ENCODE peak calls at places on chromosomes 16 and 17, in four cellular contexts. I is GM12878, Z is K562, V is HepG2. U is an unnamed sample.

GRCh38 chr17:79951361-79952264 is 84.1 kb downstream of the TBC1D16 start:
- DNase-seq in I (no peak), Z (no peak), V (peak), U (no peak)

GRCh38 chr17:49848019-49848473 is at the start of gene TAC4:
- DNase-seq in I (no peak), Z (no peak), V (no peak), U (no peak)

GRCh38 chr16:7731121-7731520 is 398.5 kb downstream of the RBFOX1 start:
- DNase-seq in I (no peak), Z (no peak), V (no peak), U (no peak)

GRCh38 chr17:42835732-42836131 is 2.5 kb downstream of the PSME3 start:
- DNase-seq in I (no peak), Z (no peak), V (no peak), U (no peak)

GRCh38 chr17:21548236-21548635 is 144.1 kb upstream of the KCNJ18 start:
- DNase-seq in I (no peak), Z (no peak), V (no peak), U (no peak)

GRCh38 chr17:31595076-31595475 is 203.6 kb downstream of the RAB11FIP4 start:
- DNase-seq in I (no peak), Z (no peak), V (no peak), U (no peak)

GRCh38 chr16:75080205-75081029 is 36.2 kb downstream of the LDHD start:
- DNase-seq in I (no peak), Z (no peak), V (no peak), U (no peak)

GRCh38 chr16:54285414-54286066 is 1.0 kb downstream of the IRX3 start:
- DNase-seq in I (no peak), Z (no peak), V (peak), U (peak)

GRCh38 chr17:54785643-54786258 is 114.9 kb upstream of the TOM1L1 start:
- DNase-seq in I (no peak), Z (no peak), V (no peak), U (no peak)

GRCh38 chr17:76541739-76542450 is 2.1 kb downstream of the PRCD start:
- DNase-seq in I (no peak), Z (no peak), V (no peak), U (no peak)

GRCh38 chr17:37564252-37564651 is 45.0 kb downstream of the SYNRG start:
- DNase-seq in I (no peak), Z (no peak), V (no peak), U (no peak)

GRCh38 chr17:40095944-40096791 is 4.2 kb downstream of the NR1D1 start:
- DNase-seq in I (peak), Z (no peak), V (no peak), U (no peak)

GRCh38 chr17:49836111-49837030 is 11.5 kb downstream of the TAC4 start:
- DNase-seq in I (no peak), Z (no peak), V (peak), U (no peak)

GRCh38 chr16:66536525-66536924 is 13.4 kb downstream of the TK2 start:
- DNase-seq in I (no peak), Z (no peak), V (no peak), U (no peak)

GRCh38 chr17:17985555-17985954 is 12.9 kb downstream of the DRC3 start:
- DNase-seq in I (no peak), Z (no peak), V (no peak), U (no peak)

GRCh38 chr17:8514801-8515200 is 79.1 kb downstream of the NDEL1 start:
- DNase-seq in I (no peak), Z (no peak), V (no peak), U (no peak)

GRCh38 chr17:43874293-43874692 is 27.3 kb downstream of the CD300LG start:
- DNase-seq in I (no peak), Z (no peak), V (no peak), U (no peak)

GRCh38 chr17:55294042-55294751 is 29.4 kb downstream of the HLF start:
- DNase-seq in I (no peak), Z (no peak), V (no peak), U (no peak)

GRCh38 chr17:66944365-66945203 is 19.9 kb upstream of the CACNG4 start:
- DNase-seq in I (no peak), Z (no peak), V (no peak), U (no peak)

GRCh38 chr16:66651965-66652364 is 44.6 kb downstream of the CMTM4 start:
- DNase-seq in I (no peak), Z (no peak), V (no peak), U (no peak)

GRCh38 chr17:66855204-66855603 is 20.3 kb downstream of the CACNG5 start:
- DNase-seq in I (no peak), Z (peak), V (no peak), U (peak)

GRCh38 chr16:87390641-87391323 is 1.4 kb upstream of the MAP1LC3B start:
- DNase-seq in I (no peak), Z (no peak), V (no peak), U (no peak)

GRCh38 chr17:60630352-60630751 is 30.4 kb downstream of the PPM1D start:
- DNase-seq in I (no peak), Z (no peak), V (no peak), U (no peak)

GRCh38 chr16:979106-979505 is 2.5 kb upstream of the SOX8 start:
- DNase-seq in I (no peak), Z (no peak), V (no peak), U (no peak)
- TF ChIP-seq NR2C2 in I (no peak), Z (no peak), V (no peak), U (no peak)

DNA sequence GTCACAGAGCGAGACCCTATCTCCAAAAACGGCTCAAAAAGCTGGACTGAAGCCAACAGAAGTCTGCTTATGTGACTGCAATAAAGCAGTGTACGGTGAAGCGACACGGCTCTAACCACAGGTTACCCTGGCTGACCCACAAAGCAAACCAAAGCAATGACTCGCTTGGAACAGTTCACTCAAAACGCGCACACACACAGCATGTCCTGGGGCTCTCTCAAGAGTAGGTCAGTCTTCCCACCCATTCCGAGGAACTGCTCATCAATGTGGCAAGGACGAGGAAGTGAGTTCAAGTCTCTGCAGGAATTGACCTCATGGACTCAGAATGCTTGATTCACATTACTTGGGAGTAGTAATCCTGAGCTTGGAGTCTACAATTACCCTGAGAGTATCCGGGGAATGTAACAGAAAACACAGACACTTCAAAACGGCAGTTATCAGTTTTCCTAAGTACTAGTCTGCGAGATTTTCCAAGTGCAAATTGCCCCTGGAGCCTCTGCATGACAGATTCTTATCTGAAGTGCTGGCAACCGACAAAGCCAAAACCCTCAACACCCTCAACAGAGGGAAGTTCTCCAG is 25.4 kb downstream of the PELP1 start:
- DNase-seq in I (no peak), Z (no peak), V (peak), U (no peak)
- TF ChIP-seq NR2C2 in I (no peak), Z (no peak), V (no peak), U (no peak)

GRCh38 chr17:83064732-83065659 is 14.4 kb upstream of the METRNL start:
- DNase-seq in I (no peak), Z (no peak), V (no peak), U (no peak)
- TF ChIP-seq NR2C2 in I (no peak), Z (peak), V (no peak), U (no peak)

GRCh38 chr17:77830816-77831490 is 127.5 kb upstream of the TNRC6C start:
- DNase-seq in I (no peak), Z (no peak), V (no peak), U (no peak)
- TF ChIP-seq NR2C2 in I (no peak), Z (no peak), V (no peak), U (no peak)

DNA sequence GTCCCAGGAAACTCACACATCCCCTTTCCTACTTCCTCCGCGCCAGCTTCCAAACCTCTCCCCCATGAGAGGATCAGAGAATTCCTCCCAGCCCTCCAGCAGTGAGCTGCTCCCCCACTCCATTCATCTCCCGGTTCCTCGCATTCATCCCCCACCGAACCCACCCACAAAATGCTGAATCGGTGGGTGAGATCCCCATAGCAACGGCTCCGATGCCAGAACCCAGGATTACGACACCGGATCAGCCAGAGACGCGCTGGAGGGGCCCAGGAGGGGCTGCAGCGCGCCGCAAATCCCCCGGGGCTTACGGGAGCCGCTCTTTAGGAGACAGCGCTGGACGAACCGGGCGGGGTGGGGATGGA is 251.4 kb upstream of the RPL38 start:
- DNase-seq in I (no peak), Z (no peak), V (no peak), U (no peak)
- TF ChIP-seq NR2C2 in I (no peak), Z (no peak), V (no peak), U (no peak)

GRCh38 chr16:2343211-2343610 is 2.7 kb upstream of the ABCA3 start:
- DNase-seq in I (no peak), Z (peak), V (no peak), U (no peak)

GRCh38 chr16:2337431-2338296 is 2.9 kb downstream of the ABCA3 start:
- DNase-seq in I (no peak), Z (no peak), V (no peak), U (no peak)

GRCh38 chr16:2340564-2341455 is at the start of gene ABCA3:
- DNase-seq in I (peak), Z (peak), V (peak), U (peak)

GRCh38 chr16:2339521-2340484 is 725 bp downstream of the ABCA3 start:
- DNase-seq in I (no peak), Z (peak), V (peak), U (peak)

DNA sequence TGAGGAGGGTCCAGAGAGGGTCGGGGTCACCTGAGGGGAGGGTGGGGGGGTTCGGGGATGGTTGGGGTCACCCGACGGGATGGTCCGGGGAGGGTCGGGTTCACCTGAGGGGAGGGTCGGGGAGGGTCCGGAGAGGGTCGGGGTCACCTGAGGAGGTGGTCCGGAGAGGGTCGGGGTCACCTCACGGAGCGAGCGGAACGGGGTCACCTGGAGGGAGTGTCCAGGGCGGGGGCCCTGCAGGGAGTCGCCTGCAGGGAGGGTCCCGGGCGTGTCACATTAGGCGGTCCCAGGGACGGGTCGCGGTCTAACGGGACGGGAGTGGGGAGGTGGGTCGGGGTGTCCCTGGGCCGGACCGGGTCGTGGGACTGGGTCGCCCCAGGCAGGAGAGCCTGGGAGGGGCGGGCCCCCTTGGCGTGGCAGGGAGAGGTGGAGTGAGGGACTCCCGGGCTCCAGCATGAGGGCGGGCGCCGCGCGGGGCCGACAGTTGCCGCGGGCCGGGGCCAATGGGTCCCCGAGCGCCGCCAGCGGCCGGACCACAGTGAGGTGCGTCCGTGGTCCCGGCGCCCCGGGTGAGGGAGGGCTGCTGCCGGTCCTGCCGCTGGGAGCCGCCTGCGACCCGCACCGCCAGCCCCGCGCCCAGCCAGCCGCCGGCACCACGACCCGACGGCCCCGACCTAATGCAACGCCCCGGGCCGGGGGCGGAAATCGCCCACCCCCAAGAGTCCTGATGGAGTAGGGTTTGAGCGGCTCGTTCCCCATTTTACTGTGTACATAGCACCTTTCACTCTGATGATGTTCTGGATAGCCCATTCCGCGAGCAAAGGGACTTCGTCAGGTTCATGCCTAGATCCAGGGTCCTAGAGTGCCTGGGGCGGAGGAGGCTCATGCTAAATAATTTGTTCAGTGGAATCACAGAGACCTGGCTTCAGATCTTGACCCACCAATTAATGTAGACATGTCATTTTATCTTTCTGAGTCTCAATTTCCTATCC is 1.2 kb upstream of the ABCA3 start:
- DNase-seq in I (no peak), Z (no peak), V (no peak), U (peak)
- TF ChIP-seq NR2C2 in I (no peak), Z (no peak), V (no peak), U (no peak)

U was measured in WTC11.